ENCODE peak calls at places on chromosomes 2 and 18, in eight cellular contexts. X, U, E, A, L, S, D and F are unnamed samples.

GRCh38 chr2:197308635-197309368 is 1.8 kb downstream of the ANKRD44 start:
- DNase-seq in A (no peak), U (no peak), X (no peak), E (no peak), S (no peak), L (no peak), D (no peak), F (no peak)

GRCh38 chr18:69205925-69206324 is 194.8 kb upstream of the DOK6 start:
- DNase-seq in A (no peak), U (no peak), S (no peak), X (no peak), E (no peak), L (no peak), D (no peak), F (no peak)

GRCh38 chr2:219576505-219577388 is 4.6 kb downstream of the INHA start:
- DNase-seq in S (no peak), A (peak; percentile 54), L (no peak), X (no peak), U (no peak), D (no peak), E (no peak), F (no peak)

GRCh38 chr18:24631238-24632025 is 171.0 kb downstream of the HRH4 start:
- DNase-seq in A (no peak), X (no peak), U (no peak), D (no peak), S (no peak), L (no peak), E (no peak), F (no peak)

GRCh38 chr18:66872277-66872676 is 268.4 kb upstream of the CDH19 start:
- DNase-seq in D (no peak), L (no peak), S (no peak), A (no peak), E (no peak), X (no peak), U (peak; percentile 29), F (no peak)

GRCh38 chr18:35526476-35527120 is 28.8 kb upstream of the INO80C start:
- DNase-seq in E (no peak), L (peak; percentile 56), U (peak; percentile 54), X (no peak), D (no peak), S (no peak), A (peak; percentile 52), F (no peak)

GRCh38 chr2:77028032-77028600 is 494.1 kb downstream of the LRRTM4 start:
- DNase-seq in A (no peak), S (no peak), L (no peak), X (no peak), D (no peak), U (no peak), E (no peak), F (no peak)

GRCh38 chr2:190328748-190329147 is 9.1 kb upstream of the HIBCH start:
- DNase-seq in U (peak; percentile 36), A (no peak), X (no peak), E (no peak), D (no peak), L (no peak), S (no peak), F (no peak)

GRCh38 chr2:64311191-64311910 is 142.6 kb upstream of the LGALSL start:
- DNase-seq in U (no peak), X (no peak), S (no peak), L (no peak), D (no peak), A (no peak), E (no peak), F (no peak)

GRCh38 chr2:15875969-15876705 is 64.2 kb upstream of the MYCN start:
- DNase-seq in D (no peak), L (no peak), X (no peak), S (no peak), A (no peak), E (no peak), U (no peak), F (no peak)

GRCh38 chr2:139045524-139045923 is 265.3 kb upstream of the NXPH2 start:
- DNase-seq in X (no peak), E (no peak), L (no peak), A (no peak), U (no peak), D (no peak), S (no peak), F (no peak)

GRCh38 chr2:16855183-16855582 is 189.5 kb upstream of the CYRIA start:
- DNase-seq in S (no peak), U (no peak), E (no peak), D (no peak), X (no peak), L (no peak), A (no peak), F (no peak)

GRCh38 chr2:149597050-149598013 is 9.8 kb upstream of the MMADHC start:
- DNase-seq in S (no peak), A (peak; percentile 52), E (peak; percentile 52), L (peak; percentile 37), D (no peak), U (peak; percentile 94), X (peak; percentile 47), F (no peak)

GRCh38 chr2:56565143-56565542 is 381.4 kb downstream of the CCDC85A start:
- DNase-seq in U (peak; percentile 23), X (no peak), D (no peak), A (no peak), L (no peak), S (no peak), E (no peak), F (no peak)

GRCh38 chr2:232325324-232326273 is 53.0 kb upstream of the ALPP start:
- DNase-seq in S (peak; percentile 67), L (no peak), A (peak; percentile 56), D (no peak), X (peak; percentile 89), E (peak; percentile 34), U (peak; percentile 29), F (no peak)

GRCh38 chr2:71602581-71602980 is 149.2 kb downstream of the DYSF start:
- DNase-seq in S (peak; percentile 42), L (no peak), U (no peak), E (no peak), A (no peak), X (no peak), D (no peak), F (no peak)

GRCh38 chr18:26458526-26459232 is 89.7 kb downstream of the KCTD1 start:
- DNase-seq in X (no peak), S (no peak), L (no peak), U (peak; percentile 71), A (no peak), E (peak; percentile 74), D (no peak), F (no peak)

GRCh38 chr18:26456070-26456491 is 92.3 kb downstream of the KCTD1 start:
- DNase-seq in S (no peak), D (no peak), U (peak; percentile 40), A (no peak), L (no peak), X (no peak), E (no peak), F (no peak)

GRCh38 chr18:26459340-26459739 is 89.0 kb downstream of the KCTD1 start:
- DNase-seq in U (no peak), D (no peak), L (no peak), A (no peak), E (no peak), S (no peak), X (no peak), F (no peak)

GRCh38 chr18:26457195-26457594 is 91.2 kb downstream of the KCTD1 start:
- DNase-seq in E (no peak), A (no peak), U (no peak), L (no peak), S (no peak), X (no peak), D (no peak), F (no peak)

DNA sequence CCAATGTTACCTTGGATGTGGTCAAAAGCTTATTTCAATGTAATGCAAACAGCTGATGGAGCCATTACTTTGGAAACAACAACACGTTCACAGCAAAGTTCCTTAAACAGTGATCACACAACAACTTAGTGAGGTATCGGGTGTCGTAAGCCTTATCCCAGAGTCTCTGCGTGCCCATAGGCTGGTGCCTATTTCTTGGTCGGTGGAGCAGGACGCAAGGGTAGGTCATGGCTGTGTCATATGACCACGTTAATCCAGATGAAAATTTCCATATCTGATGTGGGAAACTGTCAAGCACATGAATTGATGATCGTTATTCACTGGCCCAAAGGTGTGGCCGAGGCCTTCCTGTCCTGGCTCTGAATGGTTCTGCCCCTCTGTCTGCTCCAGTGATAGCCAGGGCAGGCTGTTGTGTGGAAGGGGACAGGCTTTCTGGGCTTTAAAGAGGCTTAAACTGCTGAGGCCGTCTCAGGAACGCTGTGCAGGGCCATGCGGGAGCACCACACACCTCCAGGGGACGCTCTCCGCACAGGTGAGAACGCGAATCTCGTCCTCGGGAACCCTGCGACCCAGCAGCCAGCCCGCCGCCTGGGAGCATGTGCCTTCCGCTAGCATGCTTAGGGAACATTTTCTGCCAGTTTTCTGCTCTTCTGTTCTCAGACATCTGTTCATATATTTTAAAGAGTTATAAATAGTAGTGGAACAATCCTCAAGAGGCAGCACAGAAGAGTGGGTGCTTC is 90.6 kb downstream of the KCTD1 start:
- DNase-seq in E (no peak), D (no peak), U (no peak), S (no peak), X (peak; percentile 66), A (no peak), L (no peak), F (no peak)
- TF ChIP-seq CTCF in E (no peak), D (no peak), U (peak; percentile 35), S (peak; percentile 17), X (peak; percentile 40), A (no peak), L (no peak), F (no peak)

GRCh38 chr2:23760746-23761145 is 166.2 kb downstream of the ATAD2B start:
- DNase-seq in X (no peak), A (no peak), S (no peak), D (no peak), L (no peak), U (peak; percentile 85), E (no peak), F (no peak)
- TF ChIP-seq CTCF in X (peak; percentile 30), A (peak; percentile 37), S (peak; percentile 46), D (peak; percentile 61), L (peak; percentile 43), U (peak; percentile 37), E (no peak), F (peak; percentile 47)

GRCh38 chr18:31563778-31564177 is 27.9 kb upstream of the TTR start:
- DNase-seq in D (no peak), X (no peak), A (no peak), S (no peak), E (peak; percentile 21), U (peak; percentile 6), L (no peak), F (no peak)
- TF ChIP-seq CTCF in D (no peak), X (no peak), A (no peak), S (no peak), E (peak; percentile 7), U (no peak), L (no peak), F (peak; percentile 13)

DNA sequence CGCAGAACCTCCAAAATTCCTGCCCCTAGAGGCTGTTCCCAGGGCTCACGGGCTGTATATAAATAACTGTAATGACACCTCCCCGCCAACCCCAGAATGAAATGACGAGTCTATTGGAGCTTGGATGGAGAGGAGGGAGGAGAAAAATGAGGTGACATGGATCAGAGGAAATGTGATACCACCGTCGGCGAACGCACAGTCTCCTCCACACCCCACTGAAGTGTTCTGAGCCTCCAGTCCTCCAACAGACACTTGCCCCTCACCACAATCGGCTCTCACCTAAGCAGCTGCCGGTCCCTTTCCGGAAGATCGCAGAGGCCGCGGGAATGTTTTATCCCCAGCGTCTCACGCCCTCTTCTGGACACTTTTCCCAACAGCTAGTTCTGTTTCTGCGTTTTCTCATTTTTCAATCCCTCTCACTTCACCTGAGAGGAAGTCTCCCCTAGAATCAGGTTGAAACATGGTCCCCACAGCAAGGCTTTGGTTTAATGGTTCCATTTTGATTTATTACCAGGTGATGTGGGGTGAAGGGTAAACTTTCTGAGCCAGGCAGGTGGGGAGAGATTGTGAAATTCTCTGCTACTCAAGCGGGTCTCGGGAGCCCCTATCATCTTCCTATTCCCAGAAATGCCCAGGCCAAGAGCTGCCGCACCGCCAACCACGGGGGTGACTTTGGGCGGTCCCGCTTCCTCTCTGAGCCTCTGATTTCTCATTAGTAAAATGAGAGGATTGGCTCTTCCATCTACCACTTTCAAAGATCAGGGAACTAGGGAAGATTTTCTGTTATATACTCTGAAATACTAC is 9.1 kb upstream of the MYO5B start:
- DNase-seq in E (peak; percentile 51), U (peak; percentile 48), X (peak; percentile 64), L (no peak), D (no peak), S (no peak), A (peak; percentile 48), F (peak; percentile 68)
- TF ChIP-seq CTCF in E (peak; percentile 46), U (peak; percentile 62), X (peak; percentile 66), L (no peak), D (peak; percentile 48), S (peak; percentile 46), A (peak; percentile 46), F (peak; percentile 65)